ENCODE peak calls at places on chromosomes 3 and 15, in six cellular contexts. H is T-helper 17 cell; S is EH; F is sigmoid colon; B is naive thymus-derived CD8-positive, alpha-beta T cell; Z is T-helper 1 cell. E is an unnamed sample.

GRCh38 chr3:56751056-56751455 is 50.7 kb downstream of the ARHGEF3 start:
- DNase-seq in H (no peak), Z (no peak), S (no peak), F (no peak), B (no peak), E (peak)

GRCh38 chr3:121252676-121253075 is 293.1 kb downstream of the POLQ start:
- DNase-seq in Z (no peak), S (no peak), F (no peak), B (no peak), H (no peak), E (no peak)

GRCh38 chr3:175932586-175932985 is 1073.5 kb downstream of the NAALADL2 start:
- DNase-seq in B (no peak), S (peak), H (no peak), Z (no peak), F (no peak), E (no peak)

GRCh38 chr3:147843331-147843730 is 434.2 kb downstream of the ZIC1 start:
- DNase-seq in Z (no peak), F (no peak), H (no peak), S (no peak), B (no peak), E (no peak)

GRCh38 chr3:159616234-159616825 is 372.3 kb upstream of the IL12A start:
- DNase-seq in Z (no peak), F (no peak), B (no peak), H (no peak), S (peak), E (no peak)

GRCh38 chr15:70245932-70246622 is 148.4 kb upstream of the TLE3 start:
- DNase-seq in H (no peak), F (peak), B (no peak), S (peak), Z (no peak), E (no peak)

GRCh38 chr15:31799711-31800321 is 230.5 kb upstream of the CHRNA7 start:
- DNase-seq in Z (no peak), S (no peak), B (no peak), F (no peak), H (no peak), E (no peak)

GRCh38 chr3:177224406-177224805 is 27.1 kb upstream of the TBL1XR1 start:
- DNase-seq in B (peak), F (no peak), Z (peak), H (no peak), S (no peak), E (no peak)

GRCh38 chr3:41002104-41002503 is 197.2 kb upstream of the CTNNB1 start:
- DNase-seq in H (no peak), S (no peak), B (no peak), Z (no peak), F (no peak), E (no peak)

GRCh38 chr15:31442203-31443090 is 115.8 kb downstream of the KLF13 start:
- DNase-seq in Z (no peak), H (no peak), S (peak), F (no peak), B (no peak), E (peak)

GRCh38 chr3:50623840-50624474 is 7.0 kb downstream of the MAPKAPK3 start:
- DNase-seq in B (peak), Z (peak), F (no peak), H (no peak), S (no peak), E (no peak)

GRCh38 chr15:101169457-101170071 is 82.3 kb downstream of the CHSY1 start:
- DNase-seq in F (peak), H (no peak), S (peak), B (no peak), Z (no peak), E (no peak)

GRCh38 chr15:83971967-83972366 is 263.6 kb upstream of the GOLGA6L4 start:
- DNase-seq in H (no peak), F (no peak), S (no peak), Z (no peak), B (no peak), E (no peak)

GRCh38 chr3:43423142-43423541 is 136.8 kb downstream of the SNRK start:
- DNase-seq in H (no peak), Z (no peak), B (no peak), F (peak), S (peak), E (no peak)

GRCh38 chr15:97977734-97978133 is 17.2 kb downstream of the ARRDC4 start:
- DNase-seq in S (no peak), B (no peak), F (no peak), Z (no peak), H (no peak), E (no peak)

GRCh38 chr3:47339951-47340350 is 40.9 kb upstream of the PTPN23 start:
- DNase-seq in S (no peak), F (peak), B (no peak), Z (no peak), H (no peak), E (no peak)

GRCh38 chr3:99330924-99331532 is 307.4 kb upstream of the COL8A1 start:
- DNase-seq in H (no peak), Z (no peak), S (peak), F (no peak), B (no peak), E (no peak)

E was measured in epithelial cell of prostate.